ENCODE peak calls at places on chromosomes 5 and 9, in seven cellular contexts. X is neural progenitor cell, Z is AG10803, J is suprapubic skin, S is dorsolateral prefrontal cortex, P is brain microvascular endothelial cell, R is spleen. Y is an unnamed sample.

GRCh38 chr5:179549973-179550510 is 312 bp upstream of the RUFY1 start:
- DNase-seq in R (peak), P (peak), S (peak), J (no peak), X (no peak), Z (no peak), Y (peak)

GRCh38 chr9:33620738-33621439 is 96.8 kb downstream of the ANKRD18B start:
- DNase-seq in R (no peak), Z (peak), J (no peak), X (no peak), P (peak), S (no peak), Y (no peak)

GRCh38 chr9:78187763-78188495 is 47.9 kb upstream of the CEP78 start:
- DNase-seq in P (no peak), J (no peak), S (peak), Z (peak), R (no peak), X (peak), Y (no peak)

GRCh38 chr5:122182491-122182921 is 53.2 kb downstream of the ZNF474 start:
- DNase-seq in S (peak), X (peak), J (peak), R (no peak), Z (peak), P (peak), Y (no peak)

GRCh38 chr5:59152701-59153245 is 569.9 kb downstream of the RAB3C start:
- DNase-seq in J (no peak), X (no peak), R (no peak), Z (no peak), P (no peak), S (no peak), Y (no peak)

GRCh38 chr5:123719004-123719403 is 207.0 kb downstream of the CSNK1G3 start:
- DNase-seq in Z (no peak), P (no peak), J (no peak), X (peak), R (no peak), S (no peak), Y (no peak)

GRCh38 chr5:72280655-72281069 is 39.4 kb downstream of the MRPS27 start:
- DNase-seq in S (no peak), X (peak), P (peak), R (no peak), Z (peak), J (no peak), Y (peak)

GRCh38 chr5:73312146-73312871 is 136.3 kb downstream of the FOXD1 start:
- DNase-seq in Z (peak), X (peak), J (no peak), P (peak), S (no peak), R (no peak), Y (no peak)

GRCh38 chr5:73027816-73028215 is 72.0 kb downstream of the FCHO2 start:
- DNase-seq in J (no peak), Z (no peak), P (no peak), X (no peak), S (no peak), R (no peak), Y (no peak)

GRCh38 chr9:115369322-115369957 is 251.5 kb upstream of the TNC start:
- DNase-seq in X (no peak), Z (peak), S (no peak), J (no peak), P (peak), R (no peak), Y (no peak)

GRCh38 chr5:110940136-110940535 is 131.4 kb upstream of the TSLP start:
- DNase-seq in P (peak), R (no peak), J (no peak), Z (no peak), X (no peak), S (no peak), Y (no peak)

GRCh38 chr9:90857103-90857502 is 55.5 kb downstream of the SYK start:
- DNase-seq in X (no peak), Z (no peak), P (no peak), J (no peak), R (no peak), S (no peak), Y (no peak)

GRCh38 chr9:105503873-105504272 is 54.1 kb upstream of the FKTN start:
- DNase-seq in P (no peak), J (no peak), S (no peak), Z (no peak), R (no peak), X (no peak), Y (no peak)

GRCh38 chr5:56763711-56764466 is 51.5 kb upstream of the MAP3K1 start:
- DNase-seq in S (no peak), Z (peak), J (no peak), X (no peak), R (peak), P (peak), Y (no peak)

GRCh38 chr9:129282308-129283211 is 104.5 kb upstream of the IER5L start:
- DNase-seq in S (peak), X (no peak), P (no peak), Z (no peak), R (peak), J (peak), Y (no peak)

GRCh38 chr5:141941307-141941706 is 16.7 kb downstream of the PCDH12 start:
- DNase-seq in P (peak), Z (peak), J (no peak), S (no peak), R (no peak), X (no peak), Y (no peak)

GRCh38 chr9:2771661-2772060 is 54.4 kb downstream of the KCNV2 start:
- DNase-seq in X (no peak), S (no peak), P (no peak), Z (peak), R (no peak), J (no peak), Y (no peak)

GRCh38 chr9:21744320-21744719 is 58.1 kb upstream of the MTAP start:
- DNase-seq in S (no peak), X (no peak), R (no peak), Z (no peak), P (no peak), J (no peak), Y (no peak)

GRCh38 chr9:37035472-37036236 is 1.6 kb upstream of the PAX5 start:
- DNase-seq in J (no peak), R (peak), S (no peak), X (peak), P (no peak), Z (no peak), Y (peak)

GRCh38 chr5:180592176-180592575 is 877 bp upstream of the SCGB3A1 start:
- DNase-seq in P (no peak), R (no peak), S (no peak), X (no peak), Z (no peak), J (no peak), Y (no peak)

GRCh38 chr9:125601986-125602385 is 105.0 kb downstream of the MAPKAP1 start:
- DNase-seq in Z (no peak), R (no peak), S (no peak), X (no peak), J (no peak), P (no peak), Y (no peak)
- TF ChIP-seq CTCF in Z (no peak), R (no peak), S (no peak), X (peak), J (no peak), P (peak), Y (no peak)

GRCh38 chr9:135221951-135222631 is 134.6 kb downstream of the OLFM1 start:
- DNase-seq in Z (no peak), P (no peak), X (peak), R (peak), S (no peak), J (no peak), Y (no peak)
- TF ChIP-seq CTCF in Z (no peak), P (no peak), X (peak), R (no peak), S (no peak), J (no peak), Y (no peak)

GRCh38 chr5:140321796-140322195 is 18.9 kb upstream of the PFDN1 start:
- DNase-seq in S (no peak), R (peak), X (no peak), Z (no peak), J (no peak), P (no peak), Y (no peak)

GRCh38 chr5:140322751-140323731 is 20.1 kb upstream of the PFDN1 start:
- DNase-seq in X (peak), P (peak), J (no peak), R (no peak), S (no peak), Z (peak), Y (no peak)

GRCh38 chr5:140324834-140325195 is 21.6 kb downstream of the HBEGF start:
- DNase-seq in J (no peak), X (no peak), P (peak), Z (peak), R (no peak), S (no peak), Y (no peak)

GRCh38 chr5:140325486-140325885 is 20.9 kb downstream of the HBEGF start:
- DNase-seq in S (no peak), X (no peak), J (no peak), P (no peak), R (no peak), Z (no peak), Y (no peak)

GRCh38 chr5:140324041-140324833 is 21.3 kb upstream of the PFDN1 start:
- DNase-seq in S (no peak), R (no peak), P (no peak), J (no peak), X (no peak), Z (no peak), Y (no peak)
- TF ChIP-seq CTCF in S (no peak), R (no peak), P (no peak), J (no peak), X (no peak), Z (no peak), Y (no peak)

DNA sequence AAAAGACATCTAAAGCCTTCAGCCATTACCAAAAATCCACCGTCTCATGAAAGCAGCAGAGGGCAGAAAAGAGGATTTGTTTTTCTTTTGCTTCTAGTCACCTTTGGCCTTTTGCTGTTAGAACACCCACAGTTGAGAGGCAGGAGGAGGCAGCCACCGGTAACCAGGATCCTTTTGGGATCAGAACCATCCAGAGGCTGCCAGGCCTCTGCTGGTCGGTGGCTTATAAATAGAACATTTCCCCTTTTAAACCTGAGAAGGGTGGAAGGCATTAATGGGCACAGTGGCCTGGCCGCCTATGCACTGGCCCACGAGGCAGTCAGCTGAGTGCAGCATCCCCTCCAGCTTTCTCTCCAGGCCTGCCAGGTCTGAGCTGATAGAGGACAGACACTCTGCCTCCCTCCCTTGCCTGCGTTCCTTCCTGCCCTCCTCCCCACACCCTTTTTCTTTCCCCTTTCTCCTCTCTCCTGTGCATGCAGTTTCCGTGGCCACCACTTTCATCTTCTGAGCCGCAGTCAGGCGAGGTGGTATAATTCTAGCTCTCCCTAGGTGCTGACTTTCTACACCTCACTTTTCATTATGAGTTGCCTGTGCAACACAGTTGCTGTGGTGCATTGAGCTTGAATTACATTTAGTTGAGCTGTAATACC is 253.4 kb downstream of the ARHGAP26 start:
- DNase-seq in R (no peak), S (peak), J (no peak), Z (no peak), X (peak), P (no peak), Y (peak)
- TF ChIP-seq CTCF in R (no peak), S (no peak), J (no peak), Z (no peak), X (no peak), P (no peak), Y (no peak)

GRCh38 chr5:173573126-173573960 is 43.1 kb downstream of the BOD1 start:
- DNase-seq in P (peak), Z (peak), R (peak), J (peak), X (peak), S (peak), Y (peak)
- TF ChIP-seq CTCF in P (peak), Z (peak), R (peak), J (peak), X (peak), S (peak), Y (peak)

GRCh38 chr9:27888661-27889295 is 315.5 kb upstream of the C9orf72 start:
- DNase-seq in S (no peak), P (peak), X (no peak), J (no peak), R (peak), Z (no peak), Y (peak)
- TF ChIP-seq CTCF in S (peak), P (peak), X (peak), J (peak), R (peak), Z (peak), Y (peak)

GRCh38 chr5:68745459-68745858 is 348.4 kb upstream of the SLC30A5 start:
- DNase-seq in R (no peak), S (peak), Z (peak), J (no peak), P (no peak), X (no peak), Y (no peak)
- TF ChIP-seq CTCF in R (peak), S (peak), Z (peak), J (no peak), P (peak), X (peak), Y (peak)